ENCODE peak calls at places on chromosomes 11 and 22, in five cellular contexts. J is HS-5, W is head of caudate nucleus, V is glutamatergic neuron, O is aorta. F is an unnamed sample.

GRCh38 chr22:40244586-40244985 is 66.9 kb downstream of the TNRC6B start:
- DNase-seq in J (no peak), W (no peak), V (no peak), O (no peak), F (no peak)

GRCh38 chr11:107044503-107044902 is 26.2 kb upstream of the GUCY1A2 start:
- DNase-seq in J (no peak), W (no peak), V (no peak), O (no peak), F (no peak)

GRCh38 chr11:134331565-134332188 is at the start of gene GLB1L2:
- DNase-seq in J (no peak), W (peak; percentile 64), V (peak; percentile 80), O (peak; percentile 80), F (peak; percentile 29)

GRCh38 chr11:74845978-74846517 is 97.4 kb downstream of the RNF169 start:
- DNase-seq in J (no peak), W (no peak), V (no peak), O (no peak), F (no peak)

GRCh38 chr22:48403521-48403921 is 1424.2 kb downstream of the BRD1 start:
- DNase-seq in J (no peak), W (no peak), V (no peak), O (no peak), F (no peak)

GRCh38 chr11:63779044-63779443 is 10.5 kb upstream of the ZFTA start:
- DNase-seq in J (no peak), W (no peak), V (no peak), O (no peak), F (no peak)

GRCh38 chr11:126433989-126434949 is 78.8 kb downstream of the ST3GAL4 start:
- DNase-seq in J (no peak), W (no peak), V (no peak), O (no peak), F (no peak)

GRCh38 chr22:27317156-27317555 is 484.4 kb downstream of the MN1 start:
- DNase-seq in J (no peak), W (no peak), V (no peak), O (no peak), F (no peak)

F was measured in omental fat pad.